ENCODE peak calls at places on chromosomes 13 and 19, in four cellular contexts. B is AG09319; A is CD8-positive, alpha-beta T cell; H is COR-L47. D is an unnamed sample.
A peak's percentile ranks its signal among the peaks of the same experiment; 100 is the strongest.

GRCh38 chr19:7970716-7971448 is 27.4 kb upstream of the TIMM44 start:
- DNase-seq in A (no peak), B (no peak), H (peak; percentile 38), D (no peak)

GRCh38 chr13:64239372-64239771 is 2823.7 kb upstream of the PCDH20 start:
- DNase-seq in A (no peak), B (no peak), H (no peak), D (no peak)

GRCh38 chr19:46999878-47000277 is 19.8 kb upstream of the NPAS1 start:
- DNase-seq in H (no peak), B (no peak), A (no peak), D (no peak)

GRCh38 chr19:3722443-3723109 is 14.4 kb downstream of the TJP3 start:
- DNase-seq in H (no peak), B (no peak), A (no peak), D (no peak)

GRCh38 chr19:48398329-48399235 is 5.1 kb downstream of the GRIN2D start:
- DNase-seq in B (peak; percentile 41), A (peak; percentile 86), H (peak; percentile 78), D (peak; percentile 81)

GRCh38 chr13:101415358-101416174 is 742 bp downstream of the NALCN start:
- DNase-seq in A (no peak), H (no peak), B (no peak), D (no peak)

GRCh38 chr19:2807379-2808128 is 12.1 kb upstream of the ZNF554 start:
- DNase-seq in A (no peak), H (no peak), B (no peak), D (no peak)

GRCh38 chr19:40380199-40381037 is 9.6 kb downstream of the HIPK4 start:
- DNase-seq in B (no peak), A (no peak), H (no peak), D (no peak)

GRCh38 chr13:87684850-87685735 is 13.9 kb downstream of the SLITRK5 start:
- DNase-seq in A (no peak), H (no peak), B (no peak), D (no peak)

GRCh38 chr13:98482476-98483444 is 94.1 kb downstream of the STK24 start:
- DNase-seq in A (no peak), B (peak; percentile 61), H (no peak), D (no peak)